ENCODE peak calls at places on chromosomes 13 and 19, in ten cellular contexts. Z is hepatocyte, T is GM23338, G is PC-9, D is HepG2, B is mammary epithelial cell, O is HCT116, P is fibroblast of lung, X is GM23248, V is astrocyte. H is an unnamed sample.

GRCh38 chr13:114339779-114340534 is 25.7 kb downstream of the CHAMP1 start:
- DNase-seq in P (peak), T (peak), D (peak), O (peak), G (peak), V (no peak), B (peak), X (peak), Z (no peak), H (peak)

GRCh38 chr13:94859812-94860210 is 147.5 kb upstream of the SOX21 start:
- DNase-seq in G (no peak), V (no peak), Z (no peak), D (no peak), P (no peak), O (no peak), X (no peak), T (no peak), B (no peak), H (peak)

GRCh38 chr13:77521595-77522367 is 13.7 kb upstream of the SCEL start:
- DNase-seq in Z (no peak), G (peak), B (peak), V (peak), P (no peak), T (peak), X (peak), O (no peak), D (no peak), H (peak)

GRCh38 chr13:51292000-51292550 is 47.4 kb upstream of the SERPINE3 start:
- DNase-seq in P (peak), O (no peak), G (no peak), D (no peak), T (no peak), Z (no peak), B (no peak), V (peak), X (peak), H (no peak)

GRCh38 chr13:97359181-97360057 is 74.5 kb upstream of the RAP2A start:
- DNase-seq in Z (peak), O (peak), V (peak), T (peak), B (peak), P (peak), X (peak), G (peak), D (peak), H (peak)

GRCh38 chr19:13842294-13843103 is 34.4 kb upstream of the NANOS3 start:
- DNase-seq in G (peak), Z (peak), X (peak), O (no peak), D (no peak), B (peak), P (peak), T (no peak), V (no peak), H (peak)

GRCh38 chr19:46828484-46828883 is 22.2 kb downstream of the AP2S1 start:
- DNase-seq in V (peak), P (peak), D (no peak), X (peak), T (no peak), G (no peak), O (no peak), Z (no peak), B (no peak), H (peak)

GRCh38 chr19:41739361-41739760 is 16.0 kb upstream of the CEACAM6 start:
- DNase-seq in Z (no peak), X (no peak), V (no peak), T (no peak), D (no peak), G (peak), O (no peak), B (no peak), P (no peak), H (no peak)

GRCh38 chr13:31044658-31045620 is 112.5 kb downstream of the TEX26 start:
- DNase-seq in G (peak), Z (no peak), P (no peak), D (no peak), O (peak), B (peak), X (no peak), T (no peak), V (no peak), H (peak)

GRCh38 chr13:29472317-29472961 is 123.0 kb downstream of the SLC7A1 start:
- DNase-seq in Z (peak), T (peak), P (peak), O (peak), V (peak), G (no peak), X (peak), D (peak), B (peak), H (peak)

GRCh38 chr19:31451686-31452325 is 102.6 kb upstream of the TSHZ3 start:
- DNase-seq in X (peak), G (no peak), T (no peak), P (no peak), O (no peak), D (no peak), V (peak), Z (no peak), B (peak), H (no peak)

GRCh38 chr19:18029617-18030338 is 21.8 kb downstream of the ARRDC2 start:
- DNase-seq in Z (peak), G (peak), X (peak), V (no peak), B (peak), O (peak), T (no peak), P (no peak), D (peak), H (peak)

GRCh38 chr13:90393408-90393807 is 954.1 kb upstream of the MIR17HG start:
- DNase-seq in X (no peak), D (no peak), Z (no peak), O (no peak), V (no peak), B (no peak), T (no peak), G (no peak), P (no peak), H (no peak)

GRCh38 chr19:29845576-29846176 is 33.9 kb downstream of the CCNE1 start:
- DNase-seq in T (peak), B (peak), D (no peak), O (no peak), V (peak), Z (peak), G (no peak), X (peak), P (no peak), H (no peak)

GRCh38 chr13:110371550-110372465 is 64.7 kb downstream of the COL4A2 start:
- DNase-seq in O (no peak), B (peak), Z (no peak), X (no peak), T (no peak), D (no peak), V (peak), P (no peak), G (no peak), H (peak)

GRCh38 chr19:16293133-16294085 is 31.2 kb upstream of the KLF2 start:
- DNase-seq in V (peak), O (no peak), B (no peak), D (no peak), G (peak), P (peak), T (no peak), Z (peak), X (peak), H (peak)

GRCh38 chr19:44753932-44754742 is 5.6 kb downstream of the BCL3 start:
- DNase-seq in B (peak), Z (peak), V (peak), G (peak), T (peak), D (no peak), O (no peak), P (peak), X (peak), H (peak)

GRCh38 chr13:113920173-113920572 is 53.7 kb downstream of the C13orf46 start:
- DNase-seq in V (no peak), O (no peak), B (no peak), X (no peak), P (no peak), D (no peak), G (no peak), Z (no peak), T (no peak), H (no peak)

GRCh38 chr13:112969692-112970338 is 801 bp downstream of the MCF2L start:
- DNase-seq in V (no peak), P (no peak), O (no peak), G (no peak), Z (no peak), B (no peak), D (no peak), T (no peak), X (no peak), H (no peak)

GRCh38 chr19:53958168-53958571 is 4.6 kb upstream of the CACNG8 start:
- DNase-seq in V (no peak), T (peak), Z (no peak), B (no peak), O (no peak), G (no peak), P (no peak), X (no peak), D (no peak), H (no peak)

GRCh38 chr19:48556163-48556562 is 4.2 kb downstream of the SULT2B1 start:
- DNase-seq in B (peak), D (peak), O (no peak), P (peak), X (peak), G (peak), V (peak), T (peak), Z (peak), H (peak)

GRCh38 chr13:43979492-43979891 is 99.8 kb downstream of the LACC1 start:
- DNase-seq in D (no peak), V (no peak), G (no peak), X (no peak), O (no peak), Z (no peak), B (no peak), T (no peak), P (no peak), H (no peak)
- TF ChIP-seq EZH2 in D (no peak), V (no peak), G (no peak), X (no peak), O (no peak), Z (no peak), B (no peak), T (no peak), P (no peak), H (no peak)

DNA sequence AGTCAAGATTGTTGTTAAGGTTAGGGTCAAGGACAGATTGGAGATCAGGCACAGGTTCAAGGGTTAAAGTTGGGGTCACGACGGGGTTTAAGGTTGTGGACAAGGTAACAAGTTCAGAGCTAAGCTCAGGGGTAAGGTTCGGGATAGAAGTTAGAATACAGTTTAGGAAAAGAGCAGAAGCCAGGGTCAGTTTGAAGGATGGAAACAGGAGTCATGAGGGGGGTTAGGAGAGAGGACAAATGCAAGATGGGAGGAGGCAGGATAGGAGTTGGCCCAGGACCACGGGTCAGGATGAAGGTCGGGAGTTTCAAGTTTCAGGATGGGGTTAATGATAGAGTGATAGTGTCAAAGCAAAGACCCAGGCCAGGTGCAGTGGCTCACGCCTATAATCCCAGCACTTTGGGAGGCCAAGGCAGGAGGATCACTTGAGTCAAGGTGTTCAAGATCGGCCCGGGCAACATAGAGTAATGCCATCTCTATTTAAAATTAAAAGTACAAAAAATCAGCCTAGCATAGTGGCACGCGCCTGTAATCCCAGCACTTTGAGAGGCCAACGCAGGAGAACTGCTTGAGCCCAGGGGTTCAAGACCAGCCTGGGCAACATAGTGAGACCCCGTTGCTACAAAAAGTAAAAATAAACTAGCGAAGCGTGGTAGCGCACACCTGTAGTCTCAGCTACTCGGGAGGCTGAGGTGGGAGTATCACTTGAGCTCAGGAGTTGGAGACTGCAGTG is 7.7 kb downstream of the NPHS1 start:
- DNase-seq in D (no peak), V (no peak), Z (no peak), O (no peak), B (no peak), T (no peak), P (no peak), G (no peak), X (no peak), H (no peak)
- TF ChIP-seq EZH2 in D (no peak), V (no peak), Z (no peak), O (no peak), B (no peak), T (no peak), P (no peak), G (no peak), X (no peak), H (no peak)

GRCh38 chr19:50330365-50331078 is 1.3 kb upstream of the KCNC3 start:
- DNase-seq in Z (peak), G (peak), P (no peak), T (peak), O (peak), X (peak), B (no peak), V (no peak), D (peak), H (peak)

GRCh38 chr19:50332264-50333038 is 3.3 kb upstream of the KCNC3 start:
- DNase-seq in O (no peak), P (no peak), D (no peak), V (no peak), G (peak), T (peak), Z (peak), B (no peak), X (no peak), H (no peak)

GRCh38 chr19:50333235-50333736 is 4.1 kb upstream of the KCNC3 start:
- DNase-seq in D (peak), P (peak), B (peak), X (peak), V (peak), G (peak), Z (peak), T (peak), O (peak), H (peak)

GRCh38 chr19:50332014-50332263 is 2.8 kb upstream of the KCNC3 start:
- DNase-seq in T (no peak), X (no peak), P (no peak), B (no peak), O (no peak), D (no peak), G (no peak), Z (no peak), V (no peak), H (no peak)

GRCh38 chr19:50331187-50332013 is 2.2 kb upstream of the KCNC3 start:
- DNase-seq in O (no peak), T (peak), G (no peak), D (no peak), V (no peak), P (no peak), X (no peak), B (no peak), Z (no peak), H (no peak)
- TF ChIP-seq EZH2 in O (no peak), T (no peak), G (no peak), D (no peak), V (peak), P (no peak), X (no peak), B (peak), Z (no peak), H (peak)

DNA sequence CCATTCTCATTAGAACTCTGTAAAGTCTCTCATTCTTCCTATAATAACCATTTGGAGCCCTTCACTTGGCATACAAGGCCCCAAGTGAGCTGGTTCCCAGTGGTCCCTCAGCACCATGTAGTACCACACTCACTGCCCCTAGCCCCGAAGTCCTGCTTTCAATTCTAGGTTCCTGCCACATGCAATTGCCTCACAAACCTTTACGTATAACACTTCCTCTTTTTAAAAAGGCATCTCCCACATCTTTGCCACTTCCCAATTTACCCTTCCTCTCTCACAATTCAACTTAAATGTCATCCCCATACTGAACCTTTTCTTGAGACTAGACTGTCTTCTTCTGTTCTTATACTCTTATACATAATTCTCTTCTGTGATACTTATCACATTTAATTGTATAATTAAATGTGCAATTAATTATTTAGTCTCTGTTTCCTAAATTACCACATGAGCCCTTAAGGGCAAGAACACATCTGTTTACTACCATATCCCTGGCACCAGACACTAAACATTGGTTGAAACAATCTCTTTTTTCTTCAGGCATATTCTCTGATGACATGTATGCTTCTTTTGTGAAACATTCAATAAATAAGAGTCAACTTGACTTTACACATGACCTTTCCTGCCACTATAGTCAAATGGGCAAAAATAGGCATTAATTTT is 304.0 kb downstream of the SPRY2 start:
- DNase-seq in D (no peak), T (no peak), X (no peak), V (no peak), Z (no peak), G (no peak), P (no peak), B (no peak), O (no peak), H (no peak)
- TF ChIP-seq EZH2 in D (no peak), T (no peak), X (no peak), V (no peak), Z (no peak), G (no peak), P (no peak), B (no peak), O (no peak), H (no peak)

DNA sequence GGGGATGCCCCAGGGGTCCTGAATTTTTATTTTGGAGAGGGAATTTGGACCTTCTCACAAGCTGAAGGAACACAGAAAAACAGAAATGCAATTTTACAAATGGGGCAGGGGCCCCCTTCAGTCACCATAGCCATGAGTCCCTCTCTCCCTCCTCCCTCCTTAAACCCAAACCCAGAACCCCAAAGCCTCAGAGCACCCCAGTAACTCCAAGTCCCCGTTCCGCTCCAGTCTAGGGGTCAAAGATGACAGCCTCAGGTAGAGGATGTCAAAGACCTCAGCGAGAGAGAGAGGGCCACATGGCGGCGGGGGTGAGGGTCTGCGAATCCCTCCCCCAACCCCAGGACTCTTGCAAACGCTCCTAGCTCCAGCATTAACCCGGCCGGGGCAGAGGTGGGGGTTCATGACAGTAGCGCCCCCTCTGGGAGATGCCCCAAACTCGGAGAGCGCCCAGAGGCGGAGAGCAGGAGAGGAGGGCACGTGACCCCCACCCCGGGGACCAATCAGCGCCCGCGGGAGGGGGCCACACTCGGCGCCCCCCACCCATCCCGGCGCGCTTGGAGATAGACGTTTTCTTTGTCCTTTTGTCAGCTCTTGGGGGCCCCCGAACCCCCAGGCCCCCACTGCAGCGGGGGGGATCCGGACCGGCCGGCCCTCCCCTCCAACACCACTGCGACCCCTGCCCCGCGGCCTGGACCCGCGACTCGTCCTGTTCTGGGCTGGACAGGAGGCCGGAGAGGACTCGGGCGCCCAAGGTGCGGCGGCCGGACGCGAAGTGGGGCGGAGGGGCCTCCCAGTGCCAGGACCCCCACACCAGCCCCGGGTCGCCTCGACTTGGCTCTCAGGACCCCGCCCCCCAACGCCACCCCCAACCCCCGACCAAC is 20.8 kb upstream of the SEMA6B start:
- DNase-seq in P (no peak), D (no peak), X (no peak), B (no peak), T (peak), Z (peak), G (no peak), V (no peak), O (no peak), H (no peak)
- TF ChIP-seq EZH2 in P (peak), D (no peak), X (peak), B (peak), T (no peak), Z (peak), G (no peak), V (peak), O (no peak), H (no peak)

GRCh38 chr19:3785464-3785937 is 680 bp downstream of the MATK start:
- DNase-seq in O (no peak), T (no peak), D (no peak), B (no peak), G (no peak), X (no peak), Z (no peak), V (no peak), P (no peak), H (no peak)
- TF ChIP-seq EZH2 in O (no peak), T (no peak), D (no peak), B (no peak), G (no peak), X (no peak), Z (no peak), V (no peak), P (no peak), H (no peak)

H was measured in endothelial cell of umbilical vein.